ENCODE peak calls at places on chromosomes 7 and 10, in six cellular contexts. G is endothelial cell of umbilical vein, Z is A549, J is K562, V is HepG2, K is GM12878. S is an unnamed sample.

GRCh38 chr10:87068281-87068680 is 26.4 kb downstream of the GLUD1 start:
- DNase-seq in K (no peak), J (no peak), Z (no peak), G (no peak), V (no peak), S (no peak)

GRCh38 chr10:96512524-96512991 is 1.2 kb downstream of the TLL2 start:
- DNase-seq in G (peak; percentile 21), K (no peak), Z (no peak), J (no peak), V (no peak), S (peak; percentile 41)

GRCh38 chr10:55410415-55410885 is 609.4 kb upstream of the PCDH15 start:
- DNase-seq in V (no peak), Z (no peak), K (no peak), G (peak; percentile 91), J (no peak), S (peak; percentile 11)

GRCh38 chr7:134752006-134752760 is 27.3 kb upstream of the CALD1 start:
- DNase-seq in K (no peak), V (no peak), Z (no peak), J (no peak), G (peak; percentile 29), S (peak; percentile 30)

GRCh38 chr7:25859732-25860131 is 292.3 kb upstream of the NFE2L3 start:
- DNase-seq in J (no peak), G (no peak), Z (no peak), V (no peak), K (no peak), S (no peak)

GRCh38 chr10:71339796-71340589 is 20.9 kb downstream of the SLC29A3 start:
- DNase-seq in K (no peak), G (no peak), Z (peak; percentile 75), J (peak; percentile 54), V (peak; percentile 99), S (no peak)

GRCh38 chr10:109504401-109504800 is 418.9 kb downstream of the XPNPEP1 start:
- DNase-seq in G (no peak), V (no peak), Z (no peak), J (no peak), K (no peak), S (no peak)

GRCh38 chr7:79284226-79284625 is 169.2 kb downstream of the MAGI2 start:
- DNase-seq in K (no peak), V (no peak), Z (no peak), J (no peak), G (no peak), S (no peak)

GRCh38 chr10:122388287-122388997 is 13.9 kb downstream of the PLEKHA1 start:
- DNase-seq in G (no peak), Z (no peak), K (no peak), J (no peak), V (no peak), S (no peak)

GRCh38 chr7:15503603-15504280 is 58.1 kb downstream of the AGMO start:
- DNase-seq in G (peak; percentile 76), K (no peak), V (no peak), Z (no peak), J (no peak), S (no peak)

GRCh38 chr10:132355754-132356153 is 23.8 kb downstream of the LRRC27 start:
- DNase-seq in G (no peak), V (no peak), K (no peak), J (no peak), Z (no peak), S (no peak)

GRCh38 chr10:103969857-103970627 is 3.1 kb downstream of the SLK start:
- DNase-seq in Z (no peak), V (no peak), G (peak; percentile 40), K (no peak), J (no peak), S (no peak)

GRCh38 chr7:128236924-128237586 is 4.0 kb upstream of the LEP start:
- DNase-seq in V (peak; percentile 56), J (no peak), G (peak; percentile 28), Z (peak; percentile 87), K (peak; percentile 28), S (peak; percentile 99)

GRCh38 chr10:44030132-44030531 is 354.8 kb downstream of the CXCL12 start:
- DNase-seq in Z (no peak), K (no peak), V (no peak), J (no peak), G (no peak), S (peak; percentile 35)

GRCh38 chr7:107386543-107386900 is 83.3 kb upstream of the GPR22 start:
- DNase-seq in V (no peak), J (no peak), K (no peak), Z (no peak), G (no peak), S (no peak)

GRCh38 chr7:107387077-107387476 is 82.8 kb upstream of the GPR22 start:
- DNase-seq in V (no peak), K (no peak), G (peak; percentile 78), J (no peak), Z (no peak), S (no peak)

GRCh38 chr7:107381453-107381852 is 88.4 kb upstream of the GPR22 start:
- DNase-seq in V (no peak), K (no peak), J (no peak), G (no peak), Z (no peak), S (no peak)

GRCh38 chr7:107383203-107383602 is 86.7 kb upstream of the GPR22 start:
- DNase-seq in V (no peak), J (no peak), Z (no peak), K (no peak), G (no peak), S (no peak)

DNA sequence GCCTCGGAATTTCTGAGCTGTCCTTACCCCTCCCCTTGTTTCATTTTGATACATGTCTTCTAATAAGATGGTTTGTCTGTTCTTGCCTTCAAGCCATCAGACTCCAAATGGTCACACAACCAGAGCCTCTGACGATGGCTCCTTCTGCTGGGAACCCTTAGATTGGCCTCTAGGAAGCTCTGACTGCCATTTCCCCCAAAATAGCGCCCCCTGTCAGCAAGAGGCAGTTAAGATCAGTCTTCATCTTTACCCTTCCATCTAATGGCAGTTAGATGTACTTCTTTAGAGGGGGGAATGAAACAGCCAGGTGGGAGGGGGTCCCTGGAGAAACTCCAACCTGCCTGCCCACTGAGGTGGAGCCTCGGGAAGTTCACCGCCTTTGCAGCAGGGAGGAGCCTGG is 85.8 kb upstream of the GPR22 start:
- DNase-seq in G (no peak), K (no peak), V (no peak), J (peak; percentile 22), Z (no peak), S (peak; percentile 9)
- TF ChIP-seq CTCF in G (no peak), K (peak; percentile 13), V (no peak), J (peak; percentile 61), Z (peak; percentile 13), S (no peak)

GRCh38 chr10:3451516-3452185 is 279.1 kb upstream of the PITRM1 start:
- DNase-seq in V (no peak), Z (no peak), J (no peak), G (no peak), K (no peak), S (no peak)

GRCh38 chr10:3452683-3453388 is 280.3 kb upstream of the PITRM1 start:
- DNase-seq in V (no peak), K (no peak), G (peak; percentile 75), J (no peak), Z (peak; percentile 38), S (no peak)

GRCh38 chr10:3455385-3456334 is 283.1 kb upstream of the PITRM1 start:
- DNase-seq in V (no peak), K (no peak), Z (no peak), J (no peak), G (peak; percentile 78), S (no peak)

GRCh38 chr10:3452234-3452633 is 279.7 kb upstream of the PITRM1 start:
- DNase-seq in K (no peak), V (no peak), G (peak; percentile 85), Z (no peak), J (no peak), S (no peak)
- TF ChIP-seq MYC in K (no peak), V (no peak), G (no peak), Z (no peak), J (no peak), S (no peak)

GRCh38 chr7:55409474-55410225 is 44.5 kb downstream of the LANCL2 start:
- DNase-seq in Z (no peak), K (peak; percentile 1), G (no peak), V (no peak), J (peak; percentile 63), S (peak; percentile 52)
- TF ChIP-seq CTCF in Z (no peak), K (no peak), G (no peak), V (no peak), J (peak; percentile 14), S (no peak)

GRCh38 chr10:1255166-1255565 is 199.0 kb downstream of the WDR37 start:
- DNase-seq in J (no peak), V (no peak), G (no peak), K (no peak), Z (no peak), S (peak; percentile 8)
- TF ChIP-seq MYC in J (no peak), V (no peak), G (no peak), K (no peak), Z (no peak), S (no peak)

GRCh38 chr10:75097666-75098285 is 13.7 kb upstream of the SAMD8 start:
- DNase-seq in G (no peak), K (no peak), J (no peak), V (peak; percentile 20), Z (peak; percentile 36), S (peak; percentile 60)
- TF ChIP-seq CTCF in G (peak; percentile 20), K (peak; percentile 38), J (peak; percentile 46), V (peak; percentile 67), Z (no peak), S (peak; percentile 35)

GRCh38 chr7:12749746-12750145 is 62.3 kb downstream of the ARL4A start:
- DNase-seq in Z (no peak), K (no peak), J (no peak), G (no peak), V (no peak), S (no peak)
- TF ChIP-seq MYC in Z (no peak), K (no peak), J (no peak), G (no peak), V (no peak), S (no peak)

GRCh38 chr10:60163786-60164185 is 225.9 kb downstream of the ANK3 start:
- DNase-seq in G (no peak), K (no peak), J (no peak), V (no peak), Z (no peak), S (no peak)
- TF ChIP-seq CTCF in G (no peak), K (no peak), J (no peak), V (no peak), Z (no peak), S (no peak)

GRCh38 chr7:32916006-32916405 is 24.4 kb upstream of the KBTBD2 start:
- DNase-seq in K (no peak), V (no peak), Z (no peak), J (no peak), G (no peak), S (no peak)
- TF ChIP-seq MYC in K (no peak), V (no peak), Z (no peak), J (no peak), G (no peak), S (no peak)

S was measured in NB4.